ENCODE peak calls at places on chromosomes 1 and 21, in seven cellular contexts. K, H, X, I, Z, Y and F are unnamed samples.

GRCh38 chr1:8746554-8746953 is 70.9 kb downstream of the RERE start:
- DNase-seq in K (no peak), H (no peak), X (no peak), I (no peak), Z (no peak), Y (no peak), F (no peak)

GRCh38 chr21:31514598-31514997 is 144.9 kb upstream of the SOD1 start:
- DNase-seq in K (no peak), H (peak; percentile 87), X (no peak), I (no peak), Z (peak; percentile 73), Y (no peak), F (no peak)

GRCh38 chr1:2909797-2910196 is 108.3 kb upstream of the TTC34 start:
- DNase-seq in K (no peak), H (no peak), X (no peak), I (no peak), Z (no peak), Y (no peak), F (no peak)

GRCh38 chr21:16342932-16343331 is 613.1 kb downstream of the USP25 start:
- DNase-seq in K (no peak), H (no peak), X (no peak), I (no peak), Z (no peak), Y (no peak), F (no peak)

GRCh38 chr21:29192999-29193563 is 62.6 kb downstream of the MAP3K7CL start:
- DNase-seq in K (no peak), H (no peak), X (no peak), I (peak; percentile 86), Z (no peak), Y (no peak), F (no peak)

GRCh38 chr1:53586765-53587164 is 127.6 kb downstream of the DMRTB1 start:
- DNase-seq in K (no peak), H (no peak), X (no peak), I (no peak), Z (peak; percentile 20), Y (peak; percentile 55), F (no peak)

GRCh38 chr1:12052008-12052573 is 11.0 kb upstream of the TNFRSF8 start:
- DNase-seq in K (peak; percentile 78), H (no peak), X (no peak), I (peak; percentile 15), Z (no peak), Y (peak; percentile 81), F (peak; percentile 66)

GRCh38 chr1:231199868-231200267 is 38.0 kb downstream of the TRIM67 start:
- DNase-seq in K (no peak), H (no peak), X (no peak), I (no peak), Z (no peak), Y (no peak), F (no peak)

GRCh38 chr1:163872067-163872466 is 550.3 kb downstream of the NUF2 start:
- DNase-seq in K (no peak), H (no peak), X (no peak), I (no peak), Z (no peak), Y (no peak), F (no peak)

GRCh38 chr1:66998972-66999371 is 55.0 kb downstream of the SLC35D1 start:
- DNase-seq in K (no peak), H (no peak), X (no peak), I (no peak), Z (no peak), Y (no peak), F (no peak)

GRCh38 chr21:29928537-29928936 is 11.3 kb downstream of the GRIK1 start:
- DNase-seq in K (no peak), H (no peak), X (no peak), I (no peak), Z (no peak), Y (no peak), F (no peak)

GRCh38 chr1:7407980-7408770 is 362.9 kb upstream of the VAMP3 start:
- DNase-seq in K (no peak), H (no peak), X (no peak), I (no peak), Z (no peak), Y (peak; percentile 55), F (no peak)

GRCh38 chr1:100387209-100387608 is 34.9 kb downstream of the CDC14A start:
- DNase-seq in K (no peak), H (no peak), X (no peak), I (no peak), Z (no peak), Y (no peak), F (no peak)

GRCh38 chr1:111507411-111508201 is 4.2 kb upstream of the ADORA3 start:
- DNase-seq in K (peak; percentile 72), H (peak; percentile 55), X (peak; percentile 89), I (no peak), Z (peak; percentile 81), Y (peak; percentile 84), F (peak; percentile 26)

GRCh38 chr1:178143730-178144343 is 49.9 kb downstream of the RASAL2 start:
- DNase-seq in K (no peak), H (no peak), X (no peak), I (no peak), Z (no peak), Y (no peak), F (no peak)

GRCh38 chr1:109027841-109028240 is 14.1 kb downstream of the WDR47 start:
- DNase-seq in K (no peak), H (no peak), X (no peak), I (no peak), Z (no peak), Y (no peak), F (no peak)

GRCh38 chr1:232501174-232501573 is 128.8 kb downstream of the SIPA1L2 start:
- DNase-seq in K (no peak), H (no peak), X (no peak), I (no peak), Z (no peak), Y (no peak), F (no peak)
- TF ChIP-seq CTCF in K (no peak), H (no peak), X (no peak), I (no peak), Z (no peak), Y (no peak), F (no peak)

DNA sequence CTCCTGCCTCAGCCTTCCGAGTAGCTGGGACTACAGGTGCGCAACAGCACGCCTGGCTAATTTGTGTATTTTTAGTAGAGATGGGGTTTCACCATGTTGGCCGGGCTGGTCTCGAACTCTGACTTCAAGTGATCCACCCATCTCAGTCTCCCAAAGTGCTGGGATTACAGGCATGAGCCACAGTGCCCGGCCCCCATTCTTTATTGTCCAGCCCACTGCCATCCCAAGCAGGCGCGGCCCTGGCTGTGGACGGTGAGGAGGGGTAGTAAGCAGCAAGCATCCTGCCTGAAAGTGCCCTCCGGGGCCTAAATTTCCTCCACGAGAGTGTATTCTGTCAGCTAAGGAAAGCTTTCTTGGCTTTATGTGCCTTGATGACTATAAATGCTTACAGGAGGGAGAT is 113.2 kb upstream of the CSF3R start:
- DNase-seq in K (no peak), H (no peak), X (no peak), I (no peak), Z (no peak), Y (no peak), F (no peak)
- H3K4me3 ChIP-seq in K (no peak overlapping the region), H (no peak overlapping the region), X (no peak overlapping the region), I (no peak overlapping the region), Z (no peak overlapping the region), Y (no peak overlapping the region), F (no peak overlapping the region)

DNA sequence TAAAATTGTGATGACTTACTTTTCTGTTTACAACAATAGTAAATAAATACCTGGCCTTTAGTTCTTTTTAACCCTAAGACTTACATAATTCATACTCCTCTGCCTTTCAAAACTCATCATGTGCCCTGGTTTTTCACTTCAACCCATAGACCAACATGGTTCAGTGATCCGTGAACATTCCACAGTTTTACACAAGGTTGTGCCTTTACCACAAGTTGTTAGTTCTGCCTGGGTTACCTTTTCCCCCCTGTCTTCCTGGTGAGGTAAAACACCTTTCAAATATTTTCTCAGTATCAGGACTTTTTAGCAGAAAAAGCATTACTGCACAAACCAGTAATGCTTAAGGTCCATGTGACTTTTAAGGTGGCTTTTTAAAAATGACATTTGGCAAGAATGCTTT is 1466.4 kb downstream of the PLA2G4A start:
- DNase-seq in K (no peak), H (no peak), X (no peak), I (no peak), Z (peak; percentile 13), Y (no peak), F (no peak)
- TF ChIP-seq CTCF in K (no peak), H (no peak), X (no peak), I (no peak), Z (no peak), Y (no peak), F (no peak)

GRCh38 chr1:37722181-37723071 is 30.1 kb downstream of the CDCA8 start:
- DNase-seq in K (no peak), H (peak; percentile 76), X (no peak), I (no peak), Z (no peak), Y (no peak), F (no peak)
- H3K4me3 ChIP-seq in K (no peak overlapping the region), H (no peak overlapping the region), X (no peak overlapping the region), I (no peak overlapping the region), Z (no peak overlapping the region), Y (no peak overlapping the region), F (no peak overlapping the region)

GRCh38 chr1:118826669-118827068 is 161.5 kb downstream of the TBX15 start:
- DNase-seq in K (no peak), H (no peak), X (no peak), I (no peak), Z (peak; percentile 12), Y (no peak), F (no peak)
- TF ChIP-seq CTCF in K (no peak), H (no peak), X (no peak), I (no peak), Z (peak; percentile 30), Y (no peak), F (no peak)

GRCh38 chr21:42614391-42614790 is 39.0 kb upstream of the PDE9A start:
- DNase-seq in K (no peak), H (no peak), X (peak; percentile 38), I (no peak), Z (no peak), Y (no peak), F (no peak)
- H3K4me3 ChIP-seq in K (no peak overlapping the region), H (no peak overlapping the region), X (no peak overlapping the region), I (no peak overlapping the region), Z (no peak overlapping the region), Y (no peak overlapping the region), F (no peak overlapping the region)

DNA sequence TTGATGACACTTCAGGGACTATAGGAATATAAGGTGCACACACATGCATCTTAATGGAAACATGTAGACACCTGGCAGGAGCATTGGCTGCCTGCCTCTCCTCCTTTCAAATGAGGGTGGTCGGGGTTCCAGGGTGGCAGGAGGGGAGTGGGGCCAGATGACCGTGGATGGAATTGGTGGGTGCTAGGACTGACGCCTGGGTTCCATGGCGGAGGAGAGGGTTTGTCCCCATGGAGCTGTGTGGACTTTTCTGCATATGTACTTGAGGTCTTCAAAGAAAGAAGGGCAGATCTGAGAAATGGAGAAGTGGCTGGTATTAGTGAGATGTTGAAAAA is 7.7 kb downstream of the PRRX1 start:
- DNase-seq in K (no peak), H (no peak), X (no peak), I (no peak), Z (no peak), Y (no peak), F (no peak)
- TF ChIP-seq CTCF in K (no peak), H (no peak), X (no peak), I (no peak), Z (no peak), Y (no peak), F (no peak)